ENCODE peak calls at places on chromosomes 3 and 15, in seven cellular contexts. S is neuronal stem cell; U is effector memory CD4-positive, alpha-beta T cell; T is spleen; M is A549; K is MM.1S; H is mucosa of descending colon. W is an unnamed sample.

GRCh38 chr3:134625462-134625861 is 25.4 kb downstream of the KY start:
- DNase-seq in S (no peak), U (no peak), T (no peak), M (no peak), K (no peak), H (no peak), W (no peak)

GRCh38 chr3:182524711-182525401 is 268.4 kb upstream of the ATP11B start:
- DNase-seq in S (no peak), U (no peak), T (no peak), M (no peak), K (no peak), H (no peak), W (peak; percentile 72)

GRCh38 chr15:75123395-75123794 is 78.3 kb upstream of the C15orf39 start:
- DNase-seq in S (no peak), U (no peak), T (no peak), M (peak; percentile 57), K (no peak), H (no peak), W (peak; percentile 93)

GRCh38 chr3:144524531-144524930 is 552.9 kb downstream of the DIPK2A start:
- DNase-seq in S (no peak), U (no peak), T (no peak), M (no peak), K (no peak), H (no peak), W (no peak)

GRCh38 chr3:64290864-64291263 is 65.6 kb upstream of the PRICKLE2 start:
- DNase-seq in S (no peak), U (no peak), T (no peak), M (peak; percentile 1), K (no peak), H (no peak), W (no peak)

GRCh38 chr3:111882799-111883198 is 23.7 kb downstream of the PHLDB2 start:
- DNase-seq in S (no peak), U (no peak), T (no peak), M (no peak), K (peak; percentile 78), H (no peak), W (no peak)

GRCh38 chr3:61172684-61173083 is 78.6 kb downstream of the FHIT start:
- DNase-seq in S (peak; percentile 11), U (no peak), T (no peak), M (no peak), K (no peak), H (no peak), W (no peak)

GRCh38 chr3:48034000-48034516 is 17.8 kb upstream of the MAP4 start:
- DNase-seq in S (no peak), U (no peak), T (no peak), M (no peak), K (peak; percentile 90), H (no peak), W (peak; percentile 44)

GRCh38 chr3:112378989-112379692 is 46.2 kb downstream of the CD200 start:
- DNase-seq in S (no peak), U (no peak), T (no peak), M (no peak), K (no peak), H (no peak), W (no peak)

GRCh38 chr15:53586815-53587214 is 172.6 kb downstream of the WDR72 start:
- DNase-seq in S (peak; percentile 70), U (no peak), T (no peak), M (peak; percentile 60), K (peak; percentile 48), H (peak; percentile 73), W (peak; percentile 14)

GRCh38 chr15:69087581-69087980 is 72.9 kb upstream of the GLCE start:
- DNase-seq in S (no peak), U (no peak), T (no peak), M (no peak), K (no peak), H (no peak), W (no peak)

GRCh38 chr3:49422379-49423248 is at the start of gene AMT:
- DNase-seq in S (peak; percentile 74), U (no peak), T (peak; percentile 83), M (no peak), K (no peak), H (peak; percentile 78), W (no peak)

GRCh38 chr3:132549890-132550578 is 47.0 kb upstream of the ACKR4 start:
- DNase-seq in S (no peak), U (no peak), T (no peak), M (no peak), K (peak; percentile 67), H (no peak), W (no peak)

DNA sequence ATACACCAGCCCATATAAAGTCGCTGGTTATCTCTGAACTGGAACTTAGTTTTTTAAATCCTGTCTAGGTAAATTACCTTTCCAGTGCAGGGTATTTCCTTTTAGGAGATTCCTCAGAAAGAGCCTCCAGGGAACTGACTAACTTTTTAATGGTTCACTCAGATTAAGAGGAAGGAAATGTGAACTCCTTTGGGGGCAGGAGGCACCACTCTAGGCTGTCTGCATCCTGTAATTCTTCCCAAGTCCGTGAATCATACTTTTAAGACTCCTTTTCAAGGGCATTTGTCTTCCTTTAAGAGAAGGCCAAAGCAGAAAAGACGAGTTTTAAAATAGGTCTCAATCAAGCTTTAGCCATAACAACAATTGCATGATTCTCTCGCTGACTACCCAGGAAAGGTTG is 871.2 kb upstream of the NR2F2 start:
- DNase-seq in S (no peak), U (no peak), T (no peak), M (no peak), K (no peak), H (no peak), W (no peak)
- H3K4me3 ChIP-seq in S (no peak overlapping the region), U (no peak overlapping the region), T (no peak overlapping the region), M (no peak overlapping the region), K (no peak overlapping the region), H (no peak overlapping the region), W (no peak overlapping the region)

DNA sequence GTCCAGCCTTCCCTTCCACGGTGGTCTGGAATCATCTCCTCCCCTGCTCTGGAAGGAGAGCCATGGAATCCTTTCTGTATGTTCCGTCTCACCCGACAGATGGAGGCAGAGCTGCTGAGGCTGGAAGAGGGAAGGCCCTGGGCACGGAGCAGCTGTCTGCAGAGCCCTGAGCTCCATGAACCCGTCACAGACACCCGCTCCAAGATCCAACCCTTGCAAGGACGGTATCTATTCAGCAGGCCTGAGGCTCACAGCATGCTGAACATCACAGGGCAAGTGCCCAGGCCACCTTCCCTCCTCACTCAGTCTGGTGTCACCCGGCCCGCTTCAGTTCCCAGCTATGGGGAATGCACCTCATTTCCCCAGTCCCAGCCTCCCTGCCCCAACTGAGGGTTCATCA is 103.9 kb downstream of the LRIG1 start:
- DNase-seq in S (no peak), U (no peak), T (no peak), M (no peak), K (no peak), H (no peak), W (no peak)
- H3K4me1 ChIP-seq in S (peaks cover 17% of the 10 kb centered on the region), U (peaks cover 22% of the 10 kb centered on the region), T (peaks cover 27% of the 10 kb centered on the region), M (no peaks in the 10 kb centered on the region), K (no peaks in the 10 kb centered on the region), H (no peaks in the 10 kb centered on the region), W (no peaks in the 10 kb centered on the region)

DNA sequence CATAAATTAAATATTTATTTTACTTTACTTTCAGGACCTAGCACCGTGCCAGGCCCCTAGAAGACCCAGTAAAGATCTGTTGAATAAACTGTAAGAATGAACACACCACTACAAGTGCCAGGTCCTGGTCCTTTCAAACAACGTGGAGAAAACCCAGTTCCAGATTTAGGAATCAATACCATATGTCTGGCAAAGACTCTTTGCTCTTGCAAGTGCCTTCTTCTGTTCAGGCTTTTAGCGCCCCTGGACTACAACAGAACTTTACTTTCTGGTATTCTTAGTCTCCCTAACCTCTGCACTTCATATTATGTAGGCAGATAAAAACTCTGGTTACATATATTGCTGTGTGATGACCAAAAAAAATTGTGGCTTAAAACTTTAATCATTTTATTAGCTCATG is 3.0 kb upstream of the PSMA4 start:
- DNase-seq in S (no peak), U (no peak), T (no peak), M (no peak), K (no peak), H (no peak), W (no peak)
- H3K9me3 ChIP-seq in S (no peaks in the 10 kb centered on the region), U (no peaks in the 10 kb centered on the region), T (no peaks in the 10 kb centered on the region), M (no peaks in the 10 kb centered on the region), K (no peaks in the 10 kb centered on the region), H (no peaks in the 10 kb centered on the region), W (no peaks in the 10 kb centered on the region)

DNA sequence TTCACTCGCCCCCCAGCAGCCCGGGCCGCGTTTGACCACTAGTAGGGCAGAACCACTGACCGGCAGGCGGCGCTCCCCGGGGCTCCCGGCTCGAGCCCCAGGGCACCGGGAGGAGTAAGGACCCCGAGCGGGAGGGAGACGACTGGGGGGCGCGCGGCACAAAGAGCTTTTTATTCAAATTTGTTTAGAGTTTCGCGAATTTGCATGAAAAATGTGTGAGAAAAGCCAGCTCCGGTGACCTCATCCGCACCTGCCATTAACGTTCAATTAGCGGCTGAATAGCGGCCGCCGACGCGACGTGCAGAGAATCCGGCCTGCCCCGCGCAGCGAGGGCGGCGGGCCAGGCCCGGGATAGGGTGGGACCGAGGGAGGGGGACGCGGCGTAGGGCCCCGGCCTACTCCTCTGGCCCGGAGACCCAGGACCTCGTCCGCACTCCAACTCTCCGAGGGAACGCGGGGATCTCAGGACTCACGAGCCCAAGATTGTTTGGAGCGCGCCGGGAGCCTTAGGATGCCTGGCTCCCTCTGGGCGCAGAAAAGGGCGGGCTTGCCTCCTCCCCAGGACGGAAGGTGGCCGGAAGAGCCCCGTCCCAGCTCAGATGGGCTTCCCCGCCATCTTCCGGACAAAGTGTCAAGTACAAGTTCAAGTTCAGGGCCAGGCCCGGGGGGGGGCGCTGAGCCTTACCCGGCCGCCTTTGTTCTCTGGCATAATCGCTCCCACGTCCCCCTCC is 64.9 kb upstream of the POLG start:
- DNase-seq in S (no peak), U (no peak), T (peak; percentile 83), M (peak; percentile 84), K (peak; percentile 62), H (no peak), W (no peak)
- H3K4me3 ChIP-seq in S (no peak overlapping the region), U (peak overlapping the region; percentile 52), T (peak overlapping the region; percentile 48), M (peak overlapping the region; percentile 79), K (peak overlapping the region; percentile 78), H (no peak overlapping the region), W (no peak overlapping the region)

DNA sequence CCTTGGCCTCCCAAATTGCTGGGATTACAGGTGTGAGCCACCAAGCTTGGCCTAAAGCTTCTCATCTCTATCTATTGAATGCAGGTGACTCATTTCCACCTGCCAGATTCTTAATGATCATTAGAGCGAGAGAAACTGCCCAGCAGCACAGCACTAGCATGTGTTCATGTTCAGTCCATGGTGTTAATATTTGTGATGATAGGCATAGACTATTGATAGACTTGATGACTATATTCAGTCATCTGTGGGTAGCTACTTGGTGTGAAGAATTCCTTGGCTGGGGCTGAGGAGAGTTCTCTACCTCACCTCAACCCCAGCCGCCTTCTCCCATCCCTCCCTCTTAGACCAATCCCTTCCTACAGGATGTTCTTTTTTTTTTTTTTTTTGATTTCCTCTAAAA is 60.0 kb downstream of the ST6GAL1 start:
- DNase-seq in S (no peak), U (no peak), T (no peak), M (no peak), K (no peak), H (no peak), W (no peak)
- H3K4me1 ChIP-seq in S (no peaks in the 10 kb centered on the region), U (peaks cover 5% of the 10 kb centered on the region), T (peaks cover 99% of the 10 kb centered on the region), M (no peaks in the 10 kb centered on the region), K (peaks cover 59% of the 10 kb centered on the region), H (no peaks in the 10 kb centered on the region), W (no peaks in the 10 kb centered on the region)